ENCODE peak calls at places on chromosomes 1 and 21, in six cellular contexts. W is HCT116, P is HepG2, S is K562, U is WTC11, H is GM12878. V is an unnamed sample.

GRCh38 chr1:31811605-31812004 is 4.2 kb downstream of the SPOCD1 start:
- DNase-seq in W (no peak), P (peak; percentile 35), S (no peak), U (peak; percentile 54), H (no peak), V (no peak)

GRCh38 chr1:244414543-244414942 is 37.2 kb downstream of the ADSS2 start:
- DNase-seq in W (no peak), P (no peak), S (no peak), U (no peak), H (no peak), V (no peak)

GRCh38 chr21:38765056-38765455 is 40.7 kb upstream of the ETS2 start:
- DNase-seq in W (no peak), P (no peak), S (no peak), U (no peak), H (no peak), V (no peak)

GRCh38 chr1:53274541-53275185 is 36.3 kb upstream of the MAGOH start:
- DNase-seq in W (no peak), P (no peak), S (no peak), U (no peak), H (no peak), V (no peak)

GRCh38 chr1:48552420-48552819 is 80.4 kb upstream of the SPATA6 start:
- DNase-seq in W (peak; percentile 10), P (peak; percentile 11), S (peak; percentile 16), U (peak; percentile 36), H (no peak), V (peak; percentile 11)

GRCh38 chr1:38166461-38166860 is 119.9 kb upstream of the POU3F1 start:
- DNase-seq in W (no peak), P (no peak), S (no peak), U (no peak), H (no peak), V (no peak)

GRCh38 chr1:33335020-33335419 is 14.1 kb upstream of the A3GALT2 start:
- DNase-seq in W (no peak), P (no peak), S (no peak), U (no peak), H (no peak), V (no peak)

GRCh38 chr1:209650454-209650853 is 1.8 kb downstream of the LAMB3 start:
- DNase-seq in W (no peak), P (no peak), S (no peak), U (no peak), H (no peak), V (no peak)

GRCh38 chr1:37519613-37520012 is 5.0 kb upstream of the MEAF6 start:
- DNase-seq in W (no peak), P (no peak), S (no peak), U (no peak), H (no peak), V (no peak)

GRCh38 chr1:110308247-110308646 is 30.9 kb upstream of the RBM15 start:
- DNase-seq in W (no peak), P (no peak), S (no peak), U (no peak), H (no peak), V (no peak)

GRCh38 chr21:44548381-44548780 is 2.9 kb downstream of the KRTAP10-2 start:
- DNase-seq in W (no peak), P (no peak), S (no peak), U (no peak), H (no peak), V (no peak)

GRCh38 chr1:154859786-154860153 is 10.3 kb downstream of the KCNN3 start:
- DNase-seq in W (no peak), P (no peak), S (no peak), U (no peak), H (peak; percentile 83), V (no peak)

GRCh38 chr1:118983558-118984021 is 4.6 kb downstream of the TBX15 start:
- DNase-seq in W (no peak), P (no peak), S (no peak), U (peak; percentile 56), H (no peak), V (no peak)

GRCh38 chr1:54111624-54112023 is 41.2 kb downstream of the CDCP2 start:
- DNase-seq in W (no peak), P (no peak), S (no peak), U (no peak), H (no peak), V (no peak)

GRCh38 chr1:180966744-180967536 is 54.2 kb downstream of the KIAA1614 start:
- DNase-seq in W (no peak), P (no peak), S (no peak), U (no peak), H (no peak), V (no peak)

GRCh38 chr1:92536593-92537332 is 50.0 kb upstream of the GFI1 start:
- DNase-seq in W (no peak), P (peak; percentile 94), S (peak; percentile 5), U (no peak), H (peak; percentile 82), V (no peak)

GRCh38 chr1:224067621-224068457 is 46.1 kb upstream of the FBXO28 start:
- DNase-seq in W (no peak), P (no peak), S (peak; percentile 38), U (no peak), H (no peak), V (no peak)

GRCh38 chr1:39268906-39269305 is 64.4 kb downstream of the MACF1 start:
- DNase-seq in W (no peak), P (no peak), S (no peak), U (peak; percentile 42), H (no peak), V (no peak)

GRCh38 chr1:179547021-179547535 is 28.7 kb downstream of the NPHS2 start:
- DNase-seq in W (no peak), P (no peak), S (no peak), U (no peak), H (no peak), V (no peak)

GRCh38 chr1:99507906-99508732 is 137.8 kb upstream of the PALMD start:
- DNase-seq in W (no peak), P (no peak), S (no peak), U (no peak), H (no peak), V (no peak)

GRCh38 chr1:162407539-162407938 is 4.4 kb downstream of the SH2D1B start:
- DNase-seq in W (no peak), P (no peak), S (no peak), U (no peak), H (no peak), V (no peak)

GRCh38 chr1:149888160-149888998 is 11.0 kb upstream of the BOLA1 start:
- DNase-seq in W (peak; percentile 88), P (peak; percentile 76), S (peak; percentile 94), U (peak; percentile 84), H (peak; percentile 97), V (peak; percentile 74)
- TF ChIP-seq SP1 in W (peak; percentile 34), P (no peak), S (no peak), U (peak; percentile 5), H (peak; percentile 7), V (no peak)

GRCh38 chr1:4331371-4332163 is 322.8 kb upstream of the AJAP1 start:
- DNase-seq in W (no peak), P (no peak), S (no peak), U (no peak), H (no peak), V (no peak)

GRCh38 chr1:4323309-4323708 is 331.1 kb upstream of the AJAP1 start:
- DNase-seq in W (no peak), P (no peak), S (no peak), U (no peak), H (no peak), V (no peak)

GRCh38 chr1:4324621-4325020 is 329.8 kb upstream of the AJAP1 start:
- DNase-seq in W (no peak), P (no peak), S (no peak), U (no peak), H (no peak), V (no peak)

DNA sequence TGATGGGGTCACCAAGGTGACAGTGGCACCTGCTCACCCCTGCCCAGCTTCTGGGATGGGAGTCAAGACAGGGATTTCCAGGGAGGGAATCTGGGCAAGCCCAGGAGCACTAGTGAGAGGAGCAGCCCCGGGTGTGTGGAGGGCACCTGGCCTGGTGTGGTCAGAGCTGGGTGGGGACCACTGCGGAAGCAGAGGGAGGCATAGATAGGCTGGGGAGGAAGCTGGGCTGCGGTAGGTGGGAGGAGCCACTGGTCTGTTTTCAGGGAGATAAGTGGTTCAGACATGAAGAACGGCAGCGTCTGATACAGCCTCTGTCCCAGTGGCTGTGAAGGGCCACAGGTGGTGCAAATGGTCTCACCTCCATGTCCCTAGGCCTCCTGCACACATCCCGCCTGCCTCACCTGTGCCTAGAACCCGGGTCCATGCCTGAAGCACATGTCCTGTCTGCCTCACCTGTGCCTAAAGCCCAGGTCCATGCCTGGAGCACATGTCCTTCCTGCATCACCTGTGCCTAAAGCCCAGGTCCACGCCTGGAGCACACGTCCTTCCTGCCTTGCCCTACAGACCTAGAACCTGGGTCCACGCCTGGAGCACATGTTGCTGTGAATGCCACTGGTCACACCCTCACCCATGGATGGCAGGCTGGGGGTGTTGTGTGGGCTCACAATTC is 325.9 kb upstream of the AJAP1 start:
- DNase-seq in W (no peak), P (no peak), S (peak; percentile 26), U (no peak), H (no peak), V (no peak)
- TF ChIP-seq SP1 in W (no peak), P (no peak), S (no peak), U (no peak), H (no peak), V (no peak)

GRCh38 chr1:202807926-202808757 is at the start of gene KDM5B:
- DNase-seq in W (peak; percentile 40), P (peak; percentile 7), S (peak; percentile 90), U (peak; percentile 76), H (no peak), V (peak; percentile 76)
- TF ChIP-seq SP1 in W (no peak), P (no peak), S (peak; percentile 70), U (peak; percentile 98), H (peak; percentile 40), V (no peak)

GRCh38 chr1:108745980-108746381 is 493 bp upstream of the STXBP3 start:
- DNase-seq in W (no peak), P (no peak), S (no peak), U (no peak), H (no peak), V (no peak)

GRCh38 chr1:108746382-108747127 is at the start of gene STXBP3:
- DNase-seq in W (peak; percentile 96), P (peak; percentile 91), S (peak; percentile 99), U (peak; percentile 99), H (peak; percentile 95), V (peak; percentile 99)

GRCh38 chr1:108747898-108748297 is 1.4 kb downstream of the STXBP3 start:
- DNase-seq in W (no peak), P (no peak), S (no peak), U (no peak), H (no peak), V (no peak)

GRCh38 chr1:108749081-108749480 is 2.6 kb downstream of the STXBP3 start:
- DNase-seq in W (no peak), P (no peak), S (no peak), U (no peak), H (no peak), V (no peak)

DNA sequence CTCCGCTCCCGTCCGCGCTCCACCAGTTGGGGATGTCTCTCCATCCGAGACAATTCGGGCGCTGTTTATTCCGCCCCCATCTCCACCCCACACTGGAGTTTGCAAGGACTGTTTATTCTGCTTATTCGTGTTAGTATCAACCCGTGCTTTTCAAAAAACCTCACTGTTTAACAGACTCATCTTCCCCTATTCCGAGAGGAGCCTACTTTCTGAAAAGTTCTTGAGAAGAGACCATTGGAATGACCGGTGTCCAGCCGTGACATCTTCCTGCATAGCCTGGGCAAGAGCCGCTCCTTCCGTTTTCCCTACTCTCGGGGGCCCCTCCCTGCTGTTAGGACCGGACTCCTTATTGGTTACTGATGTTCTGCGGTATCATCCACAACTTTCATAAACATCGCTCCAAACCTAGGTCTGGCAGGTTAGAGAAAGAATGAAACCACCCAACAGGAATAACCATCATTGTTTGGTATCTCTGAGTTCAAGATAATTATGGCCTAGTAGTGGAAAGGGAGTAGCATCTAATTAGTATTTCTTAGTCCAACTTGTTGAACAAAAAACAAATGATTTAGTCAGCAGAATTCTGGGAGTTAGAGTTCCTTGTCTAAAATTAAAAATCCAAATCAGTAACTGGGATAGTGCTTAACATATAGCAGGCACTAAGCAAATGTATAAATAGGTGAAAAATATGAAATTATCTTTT is 804 bp downstream of the STXBP3 start:
- DNase-seq in W (peak; percentile 70), P (peak; percentile 79), S (peak; percentile 91), U (peak; percentile 57), H (peak; percentile 13), V (peak; percentile 77)
- TF ChIP-seq SP1 in W (no peak), P (no peak), S (no peak), U (peak; percentile 9), H (no peak), V (no peak)